ENCODE peak calls at places on chromosomes 1 and 21, in four cellular contexts. One of them, this sample, is unnamed.

GRCh38 chr21:16186742-16187141 is 457.0 kb downstream of the USP25 start:
- DNase-seq in MCF 10A: no peak
- DNase-seq in body of pancreas: no peak
- DNase-seq in B cell: no peak
- DNase-seq in this sample: no peak

GRCh38 chr1:24555591-24556413 is at the start of gene NCMAP:
- DNase-seq in MCF 10A: no peak
- DNase-seq in body of pancreas: peak
- DNase-seq in B cell: peak
- DNase-seq in this sample: no peak

GRCh38 chr1:206735553-206736031 is 35.0 kb upstream of the IL19 start:
- DNase-seq in MCF 10A: peak
- DNase-seq in body of pancreas: no peak
- DNase-seq in B cell: no peak
- DNase-seq in this sample: no peak

GRCh38 chr1:96472471-96472870 is 249.1 kb upstream of the PTBP2 start:
- DNase-seq in MCF 10A: no peak
- DNase-seq in body of pancreas: no peak
- DNase-seq in B cell: no peak
- DNase-seq in this sample: no peak

GRCh38 chr1:73401666-73402065 is 796.3 kb downstream of the LRRIQ3 start:
- DNase-seq in MCF 10A: peak
- DNase-seq in body of pancreas: no peak
- DNase-seq in B cell: no peak
- DNase-seq in this sample: no peak

GRCh38 chr1:6859415-6860343 is 74.4 kb downstream of the CAMTA1 start:
- DNase-seq in MCF 10A: peak
- DNase-seq in body of pancreas: no peak
- DNase-seq in B cell: no peak
- DNase-seq in this sample: no peak

GRCh38 chr1:172599912-172600311 is 59.0 kb upstream of the FASLG start:
- DNase-seq in MCF 10A: no peak
- DNase-seq in body of pancreas: no peak
- DNase-seq in B cell: no peak
- DNase-seq in this sample: no peak

GRCh38 chr1:221263831-221264767 is 384.9 kb downstream of the HLX start:
- DNase-seq in MCF 10A: peak
- DNase-seq in body of pancreas: peak
- DNase-seq in B cell: peak
- DNase-seq in this sample: peak

GRCh38 chr21:27369962-27370578 is 403.2 kb upstream of the ADAMTS5 start:
- DNase-seq in MCF 10A: no peak
- DNase-seq in body of pancreas: no peak
- DNase-seq in B cell: no peak
- DNase-seq in this sample: no peak

GRCh38 chr1:10733474-10733873 is 63.0 kb downstream of the CASZ1 start:
- DNase-seq in MCF 10A: no peak
- DNase-seq in body of pancreas: no peak
- DNase-seq in B cell: no peak
- DNase-seq in this sample: no peak

GRCh38 chr1:23613191-23614126 is 54.2 kb upstream of the ID3 start:
- DNase-seq in MCF 10A: no peak
- DNase-seq in body of pancreas: no peak
- DNase-seq in B cell: peak
- DNase-seq in this sample: peak

GRCh38 chr1:22518379-22518778 is 44.9 kb upstream of the EPHA8 start:
- DNase-seq in MCF 10A: no peak
- DNase-seq in body of pancreas: no peak
- DNase-seq in B cell: no peak
- DNase-seq in this sample: no peak

GRCh38 chr1:219304227-219305226 is 130.8 kb downstream of the LYPLAL1 start:
- DNase-seq in MCF 10A: peak
- DNase-seq in body of pancreas: no peak
- DNase-seq in B cell: no peak
- DNase-seq in this sample: no peak

GRCh38 chr1:59317343-59317742 is 20.4 kb downstream of the FGGY start:
- DNase-seq in MCF 10A: no peak
- DNase-seq in body of pancreas: no peak
- DNase-seq in B cell: no peak
- DNase-seq in this sample: no peak

GRCh38 chr1:84031928-84032327 is 33.0 kb upstream of the TTLL7 start:
- DNase-seq in MCF 10A: no peak
- DNase-seq in body of pancreas: no peak
- DNase-seq in B cell: no peak
- DNase-seq in this sample: no peak

GRCh38 chr1:17233675-17234074 is 15.2 kb upstream of the PADI3 start:
- DNase-seq in MCF 10A: peak
- DNase-seq in body of pancreas: peak
- DNase-seq in B cell: no peak
- DNase-seq in this sample: no peak

GRCh38 chr1:200037904-200038644 is 10.6 kb downstream of the NR5A2 start:
- DNase-seq in MCF 10A: no peak
- DNase-seq in body of pancreas: no peak
- DNase-seq in B cell: peak
- DNase-seq in this sample: no peak

GRCh38 chr1:116580446-116581322 is 9.9 kb upstream of the CD58 start:
- DNase-seq in MCF 10A: no peak
- DNase-seq in body of pancreas: no peak
- DNase-seq in B cell: no peak
- DNase-seq in this sample: no peak

GRCh38 chr1:208135354-208135753 is 108.8 kb downstream of the PLXNA2 start:
- DNase-seq in MCF 10A: peak
- DNase-seq in body of pancreas: no peak
- DNase-seq in B cell: no peak
- DNase-seq in this sample: no peak

GRCh38 chr21:30044447-30045064 is 104.8 kb upstream of the GRIK1 start:
- DNase-seq in MCF 10A: peak
- DNase-seq in body of pancreas: peak
- DNase-seq in B cell: no peak
- DNase-seq in this sample: no peak

GRCh38 chr1:170836146-170836545 is 99.2 kb upstream of the MROH9 start:
- DNase-seq in MCF 10A: no peak
- DNase-seq in body of pancreas: no peak
- DNase-seq in B cell: no peak
- DNase-seq in this sample: no peak

GRCh38 chr1:243727503-243728191 is 122.4 kb downstream of the AKT3 start:
- DNase-seq in MCF 10A: no peak
- DNase-seq in body of pancreas: no peak
- DNase-seq in B cell: peak
- DNase-seq in this sample: peak

GRCh38 chr1:9203623-9204022 is 31.0 kb upstream of the H6PD start:
- DNase-seq in MCF 10A: no peak
- DNase-seq in body of pancreas: no peak
- DNase-seq in B cell: no peak
- DNase-seq in this sample: no peak

GRCh38 chr1:6171546-6172124 is 8.5 kb downstream of the CHD5 start:
- DNase-seq in MCF 10A: peak
- DNase-seq in body of pancreas: no peak
- DNase-seq in B cell: peak
- DNase-seq in this sample: no peak

GRCh38 chr1:115116511-115116910 is 27.2 kb upstream of the TSPAN2 start:
- DNase-seq in MCF 10A: no peak
- DNase-seq in body of pancreas: no peak
- DNase-seq in B cell: no peak
- DNase-seq in this sample: no peak

GRCh38 chr1:10856253-10856683 is 59.8 kb upstream of the CASZ1 start:
- DNase-seq in MCF 10A: no peak
- DNase-seq in body of pancreas: no peak
- DNase-seq in B cell: no peak
- DNase-seq in this sample: no peak

GRCh38 chr1:9506901-9507300 is 32.4 kb upstream of the SLC25A33 start:
- DNase-seq in MCF 10A: no peak
- DNase-seq in body of pancreas: no peak
- DNase-seq in B cell: no peak
- DNase-seq in this sample: no peak

GRCh38 chr1:43382027-43382771 is 7.4 kb downstream of the MED8 start:
- DNase-seq in MCF 10A: no peak
- DNase-seq in body of pancreas: no peak
- DNase-seq in B cell: no peak
- DNase-seq in this sample: no peak

GRCh38 chr1:2073382-2074230 is 23.4 kb downstream of the PRKCZ start:
- DNase-seq in MCF 10A: no peak
- DNase-seq in body of pancreas: no peak
- DNase-seq in B cell: no peak
- DNase-seq in this sample: no peak

GRCh38 chr1:58732087-58732486 is 32.2 kb upstream of the MYSM1 start:
- DNase-seq in MCF 10A: no peak
- DNase-seq in body of pancreas: no peak
- DNase-seq in B cell: no peak
- DNase-seq in this sample: no peak

GRCh38 chr1:24149854-24150227 is 6.9 kb upstream of the IL22RA1 start:
- DNase-seq in MCF 10A: peak
- DNase-seq in body of pancreas: no peak
- DNase-seq in B cell: no peak
- DNase-seq in this sample: no peak

GRCh38 chr1:19756480-19756879 is 43.2 kb downstream of the TMCO4 start:
- DNase-seq in MCF 10A: no peak
- DNase-seq in body of pancreas: no peak
- DNase-seq in B cell: no peak
- DNase-seq in this sample: no peak

GRCh38 chr1:198775606-198776005 is 136.8 kb downstream of the PTPRC start:
- DNase-seq in MCF 10A: peak
- DNase-seq in body of pancreas: no peak
- DNase-seq in B cell: no peak
- DNase-seq in this sample: no peak

GRCh38 chr21:35508389-35508888 is 459.3 kb upstream of the RUNX1 start:
- DNase-seq in MCF 10A: peak
- DNase-seq in body of pancreas: peak
- DNase-seq in B cell: no peak
- DNase-seq in this sample: no peak

GRCh38 chr1:39407889-39408640 is 83.4 kb upstream of the BMP8A start:
- DNase-seq in MCF 10A: no peak
- DNase-seq in body of pancreas: peak
- DNase-seq in B cell: no peak
- DNase-seq in this sample: no peak
- TF ChIP-seq CTCF in MCF 10A: no peak
- TF ChIP-seq CTCF in body of pancreas: peak
- TF ChIP-seq CTCF in B cell: no peak
- TF ChIP-seq CTCF in this sample: no peak

DNA sequence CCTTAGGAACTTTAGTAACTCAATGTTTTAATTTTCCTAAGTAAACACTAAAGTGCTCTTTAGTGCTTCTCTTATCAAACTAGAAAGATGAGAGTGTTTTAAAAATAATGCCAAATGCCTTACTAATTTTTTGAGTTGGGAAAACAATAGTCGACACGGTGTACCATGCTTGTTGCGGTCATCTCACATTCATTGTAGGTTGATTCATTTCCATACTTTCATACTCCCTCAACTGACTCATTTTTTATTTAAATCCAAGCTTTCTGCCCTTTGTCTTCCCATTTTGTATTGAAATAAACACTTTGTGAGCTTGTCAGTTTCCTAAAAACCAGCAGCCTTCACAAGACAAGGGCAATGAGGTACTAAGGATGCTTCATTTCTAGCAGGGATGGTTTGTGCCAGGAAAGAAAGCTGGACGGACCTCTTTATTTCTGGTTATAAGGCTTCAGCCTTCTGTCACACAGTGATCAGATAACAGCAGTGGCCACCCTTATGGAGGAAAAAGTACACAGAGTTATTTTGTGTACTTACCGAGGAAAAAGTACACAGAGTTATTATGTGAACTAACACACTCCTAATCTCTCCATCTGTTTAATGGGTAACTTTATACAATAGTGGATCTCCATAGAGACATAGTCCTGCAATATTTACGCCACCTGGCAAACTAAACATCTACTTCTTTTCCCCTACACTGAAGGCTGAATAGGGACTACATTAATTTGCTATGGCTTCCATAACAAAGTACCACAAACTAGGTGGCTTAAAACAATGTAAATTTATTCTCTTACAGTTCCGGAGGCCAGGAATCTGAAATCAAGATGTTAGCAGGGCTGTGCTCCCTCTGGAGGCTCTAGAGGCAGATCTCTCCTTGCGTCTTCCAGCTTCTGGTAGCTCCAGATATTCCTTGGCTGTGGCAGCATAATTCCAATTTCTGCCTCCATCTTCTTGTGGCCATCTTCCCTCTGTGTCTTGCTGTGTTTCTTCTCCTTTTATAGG is 13.0 kb upstream of the CCDC190 start:
- DNase-seq in MCF 10A: peak
- DNase-seq in body of pancreas: no peak
- DNase-seq in B cell: no peak
- DNase-seq in this sample: no peak
- TF ChIP-seq CTCF in MCF 10A: no peak
- TF ChIP-seq CTCF in body of pancreas: no peak
- TF ChIP-seq CTCF in B cell: no peak
- TF ChIP-seq CTCF in this sample: no peak

GRCh38 chr1:204288061-204288588 is 71.6 kb downstream of the PLEKHA6 start:
- DNase-seq in MCF 10A: peak
- DNase-seq in body of pancreas: peak
- DNase-seq in B cell: no peak
- DNase-seq in this sample: no peak
- TF ChIP-seq CTCF in MCF 10A: no peak
- TF ChIP-seq CTCF in body of pancreas: peak
- TF ChIP-seq CTCF in B cell: no peak
- TF ChIP-seq CTCF in this sample: no peak

DNA sequence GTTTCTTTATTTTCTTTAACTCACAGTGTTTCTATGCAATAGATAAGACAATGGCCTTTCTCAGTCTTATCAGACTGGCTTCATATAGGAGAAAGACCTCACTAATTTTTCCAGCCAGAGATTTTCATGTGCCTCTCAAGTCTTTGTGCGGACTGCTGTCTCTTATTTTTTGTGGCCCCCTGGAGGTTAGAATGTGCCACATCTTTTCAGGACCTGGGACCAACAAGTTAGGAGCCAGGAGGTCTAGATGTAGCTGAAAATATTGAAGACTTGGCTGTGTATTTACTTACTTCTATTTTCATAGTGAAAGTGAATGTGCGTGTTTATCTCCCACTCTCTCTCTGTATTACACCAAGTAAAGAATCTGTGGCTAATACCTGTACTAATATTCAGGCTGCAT is 42.1 kb upstream of the CFHR3 start:
- DNase-seq in MCF 10A: no peak
- DNase-seq in body of pancreas: no peak
- DNase-seq in B cell: no peak
- DNase-seq in this sample: no peak
- TF ChIP-seq CTCF in MCF 10A: no peak
- TF ChIP-seq CTCF in body of pancreas: no peak
- TF ChIP-seq CTCF in B cell: no peak
- TF ChIP-seq CTCF in this sample: no peak

DNA sequence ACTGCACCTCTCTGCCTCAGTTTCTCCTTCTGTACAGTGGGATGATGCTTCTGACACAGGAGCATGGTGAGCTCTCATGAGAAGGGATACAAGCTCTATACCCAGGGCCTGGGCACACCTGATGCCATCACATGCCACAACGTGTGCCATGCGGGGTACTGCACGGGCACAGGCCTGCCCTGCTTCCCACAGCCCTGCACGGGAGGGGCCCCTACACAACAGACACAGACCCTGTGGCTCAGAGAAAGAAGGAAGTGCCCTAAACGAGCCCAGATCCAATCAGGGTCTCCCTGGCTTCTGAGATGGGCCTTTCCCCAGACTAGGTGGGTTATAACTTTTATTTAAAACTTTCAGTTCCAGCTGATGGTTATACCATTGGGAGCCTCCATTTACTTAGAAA is 24.6 kb downstream of the C2CD2 start:
- DNase-seq in MCF 10A: no peak
- DNase-seq in body of pancreas: no peak
- DNase-seq in B cell: no peak
- DNase-seq in this sample: no peak
- TF ChIP-seq CTCF in MCF 10A: no peak
- TF ChIP-seq CTCF in body of pancreas: no peak
- TF ChIP-seq CTCF in B cell: no peak
- TF ChIP-seq CTCF in this sample: no peak

This sample was measured in GM13976.